ENCODE peak calls at places on chromosomes 1 and 21, in five cellular contexts. G, I, D, Z and F are unnamed samples.

GRCh38 chr1:44239337-44239960 is 26.2 kb downstream of the DMAP1 start:
- DNase-seq in Z (no peak), D (peak), I (no peak), G (no peak), F (no peak)

GRCh38 chr1:26530540-26530897 is 958 bp downstream of the RPS6KA1 start:
- DNase-seq in G (no peak), Z (no peak), D (no peak), I (no peak), F (no peak)

GRCh38 chr21:20970691-20971090 is 27.5 kb upstream of the NCAM2 start:
- DNase-seq in I (no peak), G (no peak), D (no peak), Z (peak), F (no peak)

GRCh38 chr1:40847023-40847740 is 15.0 kb downstream of the CITED4 start:
- DNase-seq in D (no peak), Z (no peak), G (no peak), I (no peak), F (no peak)

GRCh38 chr1:230120949-230121381 is 53.9 kb downstream of the GALNT2 start:
- DNase-seq in G (no peak), I (no peak), D (no peak), Z (no peak), F (no peak)

GRCh38 chr1:25615563-25616079 is 970 bp upstream of the MAN1C1 start:
- DNase-seq in D (no peak), Z (no peak), G (no peak), I (no peak), F (no peak)

GRCh38 chr1:17222557-17222956 is 17.6 kb downstream of the PADI1 start:
- DNase-seq in G (no peak), I (no peak), D (no peak), Z (no peak), F (no peak)

GRCh38 chr1:36913523-36914060 is 120.7 kb downstream of the GRIK3 start:
- DNase-seq in I (no peak), G (no peak), D (no peak), Z (no peak), F (no peak)